ENCODE peak calls at places on chromosome 1, in six cellular contexts. Y, Q, U, O, G and P are unnamed samples.

GRCh38 chr1:109204484-109204883 is 9.2 kb upstream of the SARS1 start:
- DNase-seq in Y (no peak), Q (no peak), U (no peak), O (no peak), G (no peak), P (no peak)

GRCh38 chr1:54052470-54052933 is 502 bp downstream of the TMEM59 start:
- DNase-seq in Y (peak; percentile 53), Q (no peak), U (peak; percentile 25), O (no peak), G (no peak), P (peak; percentile 43)

GRCh38 chr1:111852216-111852615 is 96.5 kb downstream of the DDX20 start:
- DNase-seq in Y (no peak), Q (no peak), U (no peak), O (no peak), G (no peak), P (no peak)

GRCh38 chr1:115429242-115429641 is 91.2 kb upstream of the NGF start:
- DNase-seq in Y (no peak), Q (no peak), U (no peak), O (no peak), G (peak; percentile 57), P (no peak)

GRCh38 chr1:113749402-113749801 is 9.9 kb downstream of the PHTF1 start:
- DNase-seq in Y (no peak), Q (no peak), U (no peak), O (no peak), G (no peak), P (no peak)

GRCh38 chr1:165858928-165859845 is 31.8 kb downstream of the UCK2 start:
- DNase-seq in Y (peak; percentile 53), Q (no peak), U (no peak), O (no peak), G (no peak), P (no peak)

GRCh38 chr1:27591622-27592021 is 12.3 kb downstream of the AHDC1 start:
- DNase-seq in Y (no peak), Q (no peak), U (no peak), O (no peak), G (peak; percentile 48), P (no peak)

GRCh38 chr1:197781998-197782718 is 6.9 kb upstream of the DENND1B start:
- DNase-seq in Y (no peak), Q (no peak), U (no peak), O (no peak), G (peak; percentile 16), P (no peak)

GRCh38 chr1:117268926-117269378 is 58.2 kb upstream of the VTCN1 start:
- DNase-seq in Y (no peak), Q (no peak), U (no peak), O (no peak), G (no peak), P (no peak)

GRCh38 chr1:117645343-117645742 is 39.5 kb downstream of the TENT5C start:
- DNase-seq in Y (no peak), Q (no peak), U (no peak), O (no peak), G (no peak), P (no peak)

GRCh38 chr1:201164645-201165044 is 10.4 kb upstream of the TMEM9 start:
- DNase-seq in Y (no peak), Q (no peak), U (no peak), O (no peak), G (no peak), P (no peak)

GRCh38 chr1:58944439-58944838 is 160.6 kb upstream of the JUN start:
- DNase-seq in Y (no peak), Q (no peak), U (no peak), O (no peak), G (no peak), P (no peak)

GRCh38 chr1:210499956-210500355 is 171.3 kb downstream of the HHAT start:
- DNase-seq in Y (no peak), Q (no peak), U (no peak), O (no peak), G (no peak), P (no peak)

GRCh38 chr1:167469280-167469965 is 48.9 kb downstream of the CD247 start:
- DNase-seq in Y (no peak), Q (no peak), U (no peak), O (no peak), G (no peak), P (no peak)